ENCODE peak calls at places on chromosomes 1 and 21, in eight cellular contexts. E is tibial nerve, X is transverse colon, L is heart left ventricle, C is A549, S is IMR-90, H is right lobe of liver, N is esophagus muscularis mucosa. P is an unnamed sample. For H3K4me1, the result is how much of the 10 kb centered on the place peaks cover.

GRCh38 chr1:245489838-245490237 is 335.1 kb downstream of the KIF26B start:
- DNase-seq in E (no peak), X (no peak), L (no peak), C (no peak), S (no peak), H (no peak), N (no peak), P (no peak)

GRCh38 chr1:52225174-52225573 is 83.3 kb downstream of the ZFYVE9 start:
- DNase-seq in E (no peak), X (no peak), L (no peak), C (no peak), S (no peak), H (no peak), N (no peak), P (no peak)

GRCh38 chr1:75615664-75616435 is 4.9 kb upstream of the SLC44A5 start:
- DNase-seq in E (no peak), X (peak), L (peak), C (peak), S (peak), H (no peak), N (no peak), P (peak)

GRCh38 chr1:234529661-234530237 is 50.8 kb upstream of the TARBP1 start:
- DNase-seq in E (no peak), X (no peak), L (no peak), C (no peak), S (no peak), H (no peak), N (no peak), P (no peak)

GRCh38 chr1:154861607-154862094 is 8.4 kb downstream of the KCNN3 start:
- DNase-seq in E (no peak), X (no peak), L (no peak), C (no peak), S (peak), H (no peak), N (no peak), P (no peak)

GRCh38 chr1:63674865-63675815 is 81.9 kb downstream of the PGM1 start:
- DNase-seq in E (no peak), X (no peak), L (no peak), C (no peak), S (no peak), H (no peak), N (no peak), P (peak)

GRCh38 chr1:3910769-3911520 is 10.9 kb upstream of the C1orf174 start:
- DNase-seq in E (peak), X (peak), L (no peak), C (peak), S (peak), H (peak), N (no peak), P (peak)

GRCh38 chr1:10615932-10616671 is 141.4 kb downstream of the PEX14 start:
- DNase-seq in E (no peak), X (no peak), L (no peak), C (no peak), S (no peak), H (peak), N (no peak), P (no peak)

GRCh38 chr1:21669033-21669286 is 197 bp downstream of the RAP1GAP start:
- DNase-seq in E (no peak), X (no peak), L (no peak), C (no peak), S (no peak), H (no peak), N (no peak), P (no peak)

GRCh38 chr1:181504294-181505115 is 21.2 kb downstream of the CACNA1E start:
- DNase-seq in E (no peak), X (no peak), L (no peak), C (peak), S (peak), H (no peak), N (no peak), P (no peak)

GRCh38 chr1:231869364-231869763 is 242.8 kb downstream of the DISC1 start:
- DNase-seq in E (no peak), X (no peak), L (no peak), C (no peak), S (no peak), H (no peak), N (no peak), P (no peak)

GRCh38 chr1:241423541-241424479 is 66.8 kb upstream of the RGS7 start:
- DNase-seq in E (no peak), X (no peak), L (no peak), C (peak), S (peak), H (peak), N (no peak), P (peak)

GRCh38 chr1:184270556-184270955 is 116.3 kb upstream of the C1orf21 start:
- DNase-seq in E (no peak), X (no peak), L (no peak), C (no peak), S (peak), H (no peak), N (no peak), P (no peak)

GRCh38 chr1:156510709-156511108 is 10.1 kb upstream of the MEF2D start:
- DNase-seq in E (peak), X (peak), L (peak), C (no peak), S (peak), H (no peak), N (peak), P (peak)

GRCh38 chr1:98084188-98084587 is 163.4 kb upstream of the DPYD start:
- DNase-seq in E (no peak), X (no peak), L (no peak), C (no peak), S (peak), H (no peak), N (no peak), P (no peak)

GRCh38 chr1:117567435-117567834 is 38.4 kb upstream of the TENT5C start:
- DNase-seq in E (no peak), X (no peak), L (no peak), C (no peak), S (no peak), H (no peak), N (peak), P (no peak)

GRCh38 chr1:170460379-170460778 is 71.6 kb upstream of the GORAB start:
- DNase-seq in E (no peak), X (no peak), L (no peak), C (no peak), S (no peak), H (no peak), N (no peak), P (no peak)

GRCh38 chr1:63746129-63746864 is 27.5 kb upstream of the ROR1 start:
- DNase-seq in E (no peak), X (no peak), L (no peak), C (no peak), S (peak), H (no peak), N (no peak), P (no peak)

GRCh38 chr1:167666416-167666815 is 36.4 kb downstream of the RCSD1 start:
- DNase-seq in E (no peak), X (no peak), L (peak), C (no peak), S (peak), H (no peak), N (no peak), P (no peak)

GRCh38 chr1:8031176-8031785 is 5.2 kb upstream of the ERRFI1 start:
- DNase-seq in E (no peak), X (no peak), L (no peak), C (no peak), S (peak), H (no peak), N (no peak), P (no peak)

GRCh38 chr1:164588388-164589341 is 29.7 kb downstream of the PBX1 start:
- DNase-seq in E (peak), X (peak), L (peak), C (no peak), S (peak), H (no peak), N (peak), P (peak)

GRCh38 chr1:39213511-39214002 is 9.1 kb downstream of the MACF1 start:
- DNase-seq in E (no peak), X (no peak), L (no peak), C (no peak), S (peak), H (no peak), N (no peak), P (no peak)

GRCh38 chr1:168760241-168760640 is 31.2 kb upstream of the DPT start:
- DNase-seq in E (no peak), X (no peak), L (no peak), C (no peak), S (no peak), H (no peak), N (no peak), P (no peak)

GRCh38 chr1:41361495-41362356 is 492 bp downstream of the FOXO6 start:
- DNase-seq in E (no peak), X (no peak), L (peak), C (no peak), S (no peak), H (no peak), N (no peak), P (peak)

GRCh38 chr1:181112071-181112929 is 23.8 kb downstream of the IER5 start:
- DNase-seq in E (peak), X (peak), L (peak), C (peak), S (peak), H (peak), N (peak), P (peak)

GRCh38 chr1:231583376-231583775 is 43.2 kb upstream of the DISC1 start:
- DNase-seq in E (no peak), X (no peak), L (no peak), C (no peak), S (no peak), H (no peak), N (no peak), P (no peak)

GRCh38 chr1:156844638-156845037 is 14.3 kb downstream of the INSRR start:
- DNase-seq in E (no peak), X (no peak), L (no peak), C (no peak), S (no peak), H (no peak), N (no peak), P (no peak)

GRCh38 chr1:164838786-164839185 is 279.8 kb downstream of the PBX1 start:
- DNase-seq in E (no peak), X (no peak), L (no peak), C (no peak), S (no peak), H (no peak), N (no peak), P (no peak)

GRCh38 chr21:15034126-15034848 is 30.5 kb downstream of the NRIP1 start:
- DNase-seq in E (no peak), X (no peak), L (no peak), C (no peak), S (peak), H (no peak), N (no peak), P (no peak)

GRCh38 chr21:46108827-46109226 is 10.9 kb downstream of the COL6A2 start:
- DNase-seq in E (no peak), X (no peak), L (no peak), C (no peak), S (no peak), H (peak), N (no peak), P (no peak)

GRCh38 chr1:151995774-151996173 is 2.1 kb upstream of the S100A10 start:
- DNase-seq in E (no peak), X (no peak), L (no peak), C (no peak), S (peak), H (no peak), N (no peak), P (no peak)

GRCh38 chr21:14523234-14523633 is 22.9 kb downstream of the SAMSN1 start:
- DNase-seq in E (no peak), X (no peak), L (no peak), C (no peak), S (no peak), H (no peak), N (no peak), P (no peak)

GRCh38 chr1:101388904-101389546 is 152.2 kb downstream of the S1PR1 start:
- DNase-seq in E (no peak), X (no peak), L (no peak), C (no peak), S (peak), H (no peak), N (no peak), P (no peak)
- H3K4me1 ChIP-seq in E (under half), X (under half), L (under half), C (under half), S (under half), H (under half), N (under half), P (under half)

GRCh38 chr1:145992502-145992936 is 3.9 kb downstream of the TXNIP start:
- DNase-seq in E (no peak), X (no peak), L (no peak), C (no peak), S (no peak), H (no peak), N (no peak), P (no peak)
- TF ChIP-seq POLR2A in E (peak), X (peak), L (no peak), C (no peak), S (no peak), H (no peak), N (no peak), P (no peak)

DNA sequence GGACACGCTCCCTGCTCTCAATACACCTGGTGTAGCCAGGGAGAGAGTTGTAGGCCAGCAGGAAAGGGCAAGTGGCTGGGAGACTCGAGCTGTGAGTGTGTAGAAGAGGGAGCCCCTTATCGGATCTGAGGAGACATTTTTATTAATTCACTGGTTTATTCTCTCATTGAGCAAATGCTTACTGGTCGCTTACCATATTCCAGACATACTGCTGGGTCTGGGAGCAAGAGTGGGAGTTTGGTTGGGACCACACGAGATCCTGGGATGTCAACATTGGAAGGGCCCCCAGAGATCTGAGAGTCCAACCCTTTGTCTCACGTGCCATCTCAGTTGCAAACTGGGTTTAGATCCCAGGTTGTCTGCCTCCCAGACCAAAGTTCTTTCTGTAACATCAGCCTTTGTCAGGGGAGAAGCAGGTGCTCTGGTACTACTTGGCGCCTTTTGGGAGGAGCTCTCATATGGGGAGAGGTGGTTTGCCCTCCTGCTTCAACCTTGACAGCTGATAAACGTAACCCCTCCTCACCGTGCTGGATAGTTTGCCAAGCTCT is 680 bp downstream of the TMEM222 start:
- DNase-seq in E (no peak), X (no peak), L (no peak), C (no peak), S (no peak), H (no peak), N (no peak), P (no peak)
- H3K4me1 ChIP-seq in E (under half), X (under half), L (under half), C (under half), S (under half), H (under half), N (half or more), P (under half)

GRCh38 chr21:25607151-25607811 is at the start of gene MRPL39:
- DNase-seq in E (peak), X (peak), L (peak), C (peak), S (peak), H (peak), N (peak), P (peak)
- TF ChIP-seq POLR2A in E (no peak), X (peak), L (no peak), C (peak), S (peak), H (peak), N (no peak), P (peak)

GRCh38 chr1:206508130-206508884 is 976 bp downstream of the RASSF5 start:
- DNase-seq in E (no peak), X (no peak), L (no peak), C (no peak), S (no peak), H (peak), N (no peak), P (peak)
- H3K4me1 ChIP-seq in E (under half), X (under half), L (under half), C (under half), S (under half), H (under half), N (half or more), P (half or more)

DNA sequence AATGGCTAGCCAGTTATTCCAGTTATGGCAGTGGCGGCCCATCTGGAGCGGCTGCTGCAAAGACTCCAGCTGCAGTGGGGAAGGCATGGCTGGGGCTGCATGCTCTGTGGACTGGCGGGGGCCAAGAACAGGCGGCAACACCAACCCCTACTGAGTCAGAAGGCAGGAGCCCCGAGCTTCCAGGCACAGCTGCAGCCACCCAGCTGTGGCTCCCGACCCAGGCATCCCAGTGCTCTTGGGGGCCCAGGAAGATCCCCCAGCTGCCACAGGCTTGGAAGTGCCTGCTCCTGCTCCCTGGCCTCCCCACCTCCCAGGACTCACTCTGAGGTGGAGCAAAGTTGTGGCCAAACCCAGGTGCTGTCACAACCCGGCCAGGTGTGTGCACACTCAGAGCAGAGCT is 317.0 kb upstream of the RRP15 start:
- DNase-seq in E (no peak), X (no peak), L (no peak), C (no peak), S (no peak), H (no peak), N (no peak), P (no peak)
- TF ChIP-seq POLR2A in E (no peak), X (no peak), L (no peak), C (no peak), S (no peak), H (no peak), N (no peak), P (no peak)

DNA sequence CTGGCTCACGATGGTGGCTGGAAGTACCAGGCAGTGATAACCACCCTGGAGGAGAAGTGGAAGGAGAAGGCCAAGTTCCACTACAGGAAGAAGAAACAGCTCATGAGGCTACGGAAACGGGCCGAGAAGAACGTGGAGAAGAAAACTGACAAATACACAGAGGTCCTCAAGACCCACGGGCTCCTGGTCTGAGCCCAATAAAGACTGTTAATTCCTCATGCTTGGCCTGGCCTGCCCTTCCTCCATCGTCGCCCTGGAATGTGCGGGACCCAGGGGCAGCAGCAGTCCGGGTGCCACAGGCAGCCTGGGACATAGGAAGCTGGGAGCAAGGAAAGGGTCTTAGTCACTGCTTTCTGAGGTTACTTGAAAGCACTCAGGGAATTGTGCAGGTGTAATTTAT is 10.8 kb downstream of the IL24 start:
- DNase-seq in E (no peak), X (no peak), L (no peak), C (no peak), S (no peak), H (no peak), N (no peak), P (no peak)
- H3K4me1 ChIP-seq in E (under half), X (under half), L (under half), C (under half), S (under half), H (under half), N (under half), P (under half)

GRCh38 chr21:29942033-29942432 is 2.2 kb upstream of the GRIK1 start:
- DNase-seq in E (no peak), X (no peak), L (no peak), C (no peak), S (no peak), H (no peak), N (no peak), P (no peak)
- TF ChIP-seq POLR2A in E (no peak), X (no peak), L (no peak), C (no peak), S (no peak), H (no peak), N (no peak), P (no peak)